ENCODE peak calls at places on chromosomes 16 and 17, in ten cellular contexts. X is HCT116, E is prostate gland, S is stomach, T is esophagus muscularis mucosa, N is K562, Z is transverse colon, W is H1, C is breast epithelium, D is vagina. R is an unnamed sample.

GRCh38 chr17:17568772-17569195 is 22.7 kb downstream of the PEMT start:
- DNase-seq in X (peak), E (peak), S (peak), T (no peak), N (peak), Z (peak), W (peak), C (peak), D (no peak), R (peak)

GRCh38 chr17:45705123-45706009 is 78.8 kb upstream of the CRHR1 start:
- DNase-seq in X (peak), E (peak), S (no peak), T (no peak), N (peak), Z (no peak), W (no peak), C (no peak), D (no peak), R (no peak)

GRCh38 chr16:55370762-55371482 is 46.9 kb downstream of the IRX6 start:
- DNase-seq in X (no peak), E (peak), S (peak), T (no peak), N (no peak), Z (peak), W (peak), C (peak), D (no peak), R (peak)

GRCh38 chr17:50290074-50290702 is 15.9 kb downstream of the TMEM92 start:
- DNase-seq in X (peak), E (peak), S (peak), T (peak), N (no peak), Z (peak), W (no peak), C (peak), D (peak), R (no peak)

GRCh38 chr17:30514895-30515596 is 37.8 kb downstream of the GOSR1 start:
- DNase-seq in X (no peak), E (no peak), S (no peak), T (no peak), N (no peak), Z (no peak), W (no peak), C (no peak), D (no peak), R (no peak)

GRCh38 chr16:86010680-86011141 is 111.7 kb downstream of the IRF8 start:
- DNase-seq in X (no peak), E (no peak), S (no peak), T (no peak), N (no peak), Z (no peak), W (no peak), C (no peak), D (no peak), R (no peak)

GRCh38 chr16:85412911-85413520 is 200.1 kb upstream of the GSE1 start:
- DNase-seq in X (no peak), E (no peak), S (no peak), T (no peak), N (no peak), Z (no peak), W (peak), C (no peak), D (no peak), R (peak)

GRCh38 chr16:912684-913613 is 57.8 kb downstream of the LMF1 start:
- DNase-seq in X (no peak), E (no peak), S (peak), T (no peak), N (no peak), Z (no peak), W (no peak), C (no peak), D (no peak), R (no peak)

GRCh38 chr16:81723098-81723723 is 55.9 kb upstream of the PLCG2 start:
- DNase-seq in X (peak), E (peak), S (no peak), T (no peak), N (peak), Z (no peak), W (no peak), C (no peak), D (peak), R (peak)

GRCh38 chr16:27724491-27724878 is 174.5 kb downstream of the KATNIP start:
- DNase-seq in X (no peak), E (peak), S (peak), T (no peak), N (no peak), Z (no peak), W (no peak), C (no peak), D (no peak), R (no peak)

GRCh38 chr16:57472665-57473060 is 10.2 kb downstream of the POLR2C start:
- DNase-seq in X (no peak), E (no peak), S (no peak), T (no peak), N (no peak), Z (no peak), W (peak), C (peak), D (no peak), R (peak)

GRCh38 chr16:9090101-9090959 is 1.1 kb upstream of the HAPSTR1 start:
- DNase-seq in X (no peak), E (peak), S (peak), T (no peak), N (peak), Z (peak), W (peak), C (peak), D (peak), R (peak)

GRCh38 chr17:15123593-15124590 is 141.2 kb downstream of the PMP22 start:
- DNase-seq in X (no peak), E (no peak), S (no peak), T (no peak), N (no peak), Z (no peak), W (no peak), C (no peak), D (no peak), R (no peak)

GRCh38 chr16:83393196-83393981 is 414.4 kb upstream of the HSBP1 start:
- DNase-seq in X (no peak), E (peak), S (no peak), T (no peak), N (peak), Z (no peak), W (no peak), C (no peak), D (no peak), R (no peak)

GRCh38 chr16:17266606-17267313 is 204.0 kb downstream of the XYLT1 start:
- DNase-seq in X (no peak), E (no peak), S (peak), T (no peak), N (no peak), Z (peak), W (no peak), C (no peak), D (no peak), R (no peak)

GRCh38 chr16:49800876-49801275 is 55.0 kb downstream of the ZNF423 start:
- DNase-seq in X (no peak), E (no peak), S (no peak), T (no peak), N (no peak), Z (no peak), W (no peak), C (no peak), D (no peak), R (no peak)

GRCh38 chr17:54180919-54181318 is 358.2 kb downstream of the KIF2B start:
- DNase-seq in X (no peak), E (no peak), S (no peak), T (no peak), N (no peak), Z (no peak), W (no peak), C (no peak), D (no peak), R (no peak)

GRCh38 chr16:86925067-86925791 is 346.9 kb downstream of the FOXL1 start:
- DNase-seq in X (no peak), E (no peak), S (no peak), T (no peak), N (no peak), Z (no peak), W (no peak), C (no peak), D (no peak), R (no peak)

GRCh38 chr16:68737046-68737729 is at the start of gene CDH1:
- DNase-seq in X (peak), E (peak), S (peak), T (no peak), N (no peak), Z (peak), W (peak), C (peak), D (no peak), R (peak)

GRCh38 chr17:4934173-4934979 is 2.3 kb downstream of the GP1BA start:
- DNase-seq in X (no peak), E (no peak), S (peak), T (no peak), N (peak), Z (peak), W (no peak), C (peak), D (no peak), R (no peak)

GRCh38 chr17:3645310-3645709 is 8.8 kb downstream of the CTNS start:
- DNase-seq in X (no peak), E (no peak), S (no peak), T (no peak), N (no peak), Z (no peak), W (no peak), C (no peak), D (no peak), R (no peak)

GRCh38 chr17:181213-182163 is at the start of gene DOC2B:
- DNase-seq in X (peak), E (peak), S (peak), T (no peak), N (no peak), Z (peak), W (peak), C (no peak), D (no peak), R (peak)

GRCh38 chr16:66695935-66696668 is 441 bp downstream of the CMTM4 start:
- DNase-seq in X (no peak), E (peak), S (peak), T (no peak), N (peak), Z (peak), W (peak), C (peak), D (no peak), R (peak)
- TF ChIP-seq POLR2A in X (no peak), E (no peak), S (no peak), T (no peak), N (no peak), Z (peak), W (peak), C (no peak), D (no peak), R (no peak)

GRCh38 chr16:88783391-88784073 is 1.5 kb downstream of the PIEZO1 start:
- DNase-seq in X (no peak), E (peak), S (peak), T (no peak), N (no peak), Z (no peak), W (no peak), C (no peak), D (no peak), R (peak)

GRCh38 chr16:88784074-88784855 is 755 bp downstream of the PIEZO1 start:
- DNase-seq in X (no peak), E (peak), S (peak), T (no peak), N (peak), Z (peak), W (peak), C (peak), D (no peak), R (peak)

GRCh38 chr16:88784856-88785105 is 239 bp downstream of the PIEZO1 start:
- DNase-seq in X (no peak), E (no peak), S (no peak), T (no peak), N (no peak), Z (no peak), W (no peak), C (no peak), D (no peak), R (no peak)

GRCh38 chr16:88787579-88788314 is 2.7 kb upstream of the PIEZO1 start:
- DNase-seq in X (no peak), E (no peak), S (no peak), T (no peak), N (no peak), Z (no peak), W (no peak), C (no peak), D (no peak), R (no peak)

DNA sequence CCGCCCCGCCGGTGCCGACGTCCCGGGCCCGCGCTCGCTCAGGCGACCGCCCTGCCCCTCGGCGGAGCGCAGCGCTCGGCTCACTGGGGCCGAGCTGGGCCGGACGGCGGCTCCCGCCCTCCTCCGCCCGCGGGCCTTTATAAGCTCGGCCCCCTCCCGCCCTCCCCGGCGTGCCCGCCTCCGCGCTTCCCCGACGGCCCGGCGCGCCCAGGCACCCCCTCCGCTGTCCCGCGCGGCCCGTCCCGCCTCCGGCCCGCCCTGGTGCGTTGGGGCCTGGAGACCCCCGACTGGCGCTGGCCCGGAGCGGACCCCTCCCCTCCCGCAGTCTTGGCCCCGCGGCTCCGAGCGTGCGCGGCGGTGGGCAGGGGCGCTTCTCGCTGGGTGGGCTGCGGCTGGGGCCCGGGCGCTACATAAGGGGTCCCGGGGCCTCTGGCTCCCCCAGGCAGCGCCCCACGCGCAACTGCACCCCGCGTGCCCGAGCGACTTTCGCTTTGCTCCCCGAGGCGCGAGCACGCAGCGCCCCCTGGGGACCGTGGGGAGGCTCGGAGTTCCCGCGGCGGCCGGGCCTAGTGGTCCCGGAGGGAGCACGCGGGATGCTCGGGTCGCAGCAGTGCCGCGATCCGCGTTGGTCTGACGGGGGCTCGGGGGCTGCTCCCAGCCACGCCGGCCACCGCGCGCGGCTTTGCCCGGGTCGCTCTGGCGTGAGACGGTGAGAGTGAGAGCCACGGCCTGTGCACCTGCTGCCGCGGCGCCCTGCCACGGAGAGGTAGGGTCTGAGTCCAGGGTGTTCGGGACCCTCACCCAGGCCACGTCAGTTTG is at the start of gene PIEZO1:
- DNase-seq in X (no peak), E (peak), S (peak), T (no peak), N (peak), Z (peak), W (no peak), C (peak), D (no peak), R (peak)
- TF ChIP-seq POLR2AphosphoS5 in X (peak), E (peak), S (peak), T (peak), N (peak), Z (peak), W (no peak), C (peak), D (no peak), R (peak)

DNA sequence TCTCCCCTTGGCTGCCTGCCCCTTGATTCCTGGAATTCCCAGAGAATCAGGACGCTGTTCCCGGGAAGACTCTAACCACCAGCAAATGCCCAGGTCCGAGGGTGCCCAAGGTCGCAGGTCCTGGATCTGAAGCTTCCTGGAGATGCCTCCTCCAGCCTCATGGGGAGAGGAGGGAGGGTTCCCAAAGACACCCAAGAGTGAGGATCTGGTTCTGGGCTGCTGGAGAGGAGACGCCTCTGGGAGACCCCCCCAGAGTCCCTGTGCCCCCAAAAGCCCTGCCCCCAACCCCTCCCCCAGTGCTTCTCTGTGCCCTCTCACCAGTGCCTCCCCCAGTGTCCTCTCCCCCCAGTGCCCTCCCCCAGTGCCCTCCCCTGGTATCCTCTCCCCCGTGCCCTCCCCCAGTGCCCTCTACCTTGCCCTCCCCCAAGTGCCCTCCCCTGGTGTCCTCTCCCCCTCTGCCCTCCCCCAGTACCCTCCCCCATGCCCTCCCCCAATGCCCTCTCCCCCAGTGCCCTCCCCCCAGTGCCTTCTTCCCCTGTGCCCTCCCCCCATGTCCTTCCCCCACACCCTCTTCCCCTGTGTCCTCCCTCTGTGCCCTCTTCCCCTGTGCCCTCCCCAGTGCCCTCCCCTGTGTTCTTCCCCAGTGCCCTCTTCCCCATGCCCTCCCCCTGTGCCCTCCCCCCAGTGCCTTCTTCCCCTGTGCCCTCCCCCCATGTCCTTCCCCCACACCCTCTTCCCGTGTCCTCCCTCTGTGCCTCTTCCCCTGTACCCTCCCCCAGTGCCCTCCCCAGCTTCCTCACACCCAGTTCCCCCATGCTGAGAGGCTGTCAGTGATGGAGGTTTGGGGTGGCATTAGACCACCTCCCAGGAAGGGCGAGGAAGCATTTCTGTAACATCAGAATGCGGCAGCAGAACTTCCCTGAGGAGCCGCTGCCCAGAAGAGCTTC is 6.3 kb upstream of the SECTM1 start:
- DNase-seq in X (no peak), E (no peak), S (no peak), T (no peak), N (no peak), Z (no peak), W (no peak), C (no peak), D (no peak), R (peak)
- TF ChIP-seq CTCF in X (no peak), E (no peak), S (no peak), T (no peak), N (no peak), Z (no peak), W (no peak), C (no peak), D (no peak), R (no peak)

GRCh38 chr17:40218740-40219072 is 398 bp upstream of the WIPF2 start:
- DNase-seq in X (peak), E (peak), S (peak), T (no peak), N (peak), Z (peak), W (peak), C (no peak), D (peak), R (peak)

GRCh38 chr17:40224707-40225092 is 5.6 kb downstream of the WIPF2 start:
- DNase-seq in X (no peak), E (no peak), S (peak), T (no peak), N (no peak), Z (no peak), W (no peak), C (no peak), D (no peak), R (no peak)

GRCh38 chr17:40225151-40225550 is 6.0 kb downstream of the WIPF2 start:
- DNase-seq in X (no peak), E (no peak), S (no peak), T (no peak), N (no peak), Z (no peak), W (no peak), C (no peak), D (no peak), R (no peak)

GRCh38 chr17:40218006-40218739 is 931 bp upstream of the WIPF2 start:
- DNase-seq in X (no peak), E (no peak), S (no peak), T (no peak), N (no peak), Z (no peak), W (no peak), C (no peak), D (no peak), R (no peak)

DNA sequence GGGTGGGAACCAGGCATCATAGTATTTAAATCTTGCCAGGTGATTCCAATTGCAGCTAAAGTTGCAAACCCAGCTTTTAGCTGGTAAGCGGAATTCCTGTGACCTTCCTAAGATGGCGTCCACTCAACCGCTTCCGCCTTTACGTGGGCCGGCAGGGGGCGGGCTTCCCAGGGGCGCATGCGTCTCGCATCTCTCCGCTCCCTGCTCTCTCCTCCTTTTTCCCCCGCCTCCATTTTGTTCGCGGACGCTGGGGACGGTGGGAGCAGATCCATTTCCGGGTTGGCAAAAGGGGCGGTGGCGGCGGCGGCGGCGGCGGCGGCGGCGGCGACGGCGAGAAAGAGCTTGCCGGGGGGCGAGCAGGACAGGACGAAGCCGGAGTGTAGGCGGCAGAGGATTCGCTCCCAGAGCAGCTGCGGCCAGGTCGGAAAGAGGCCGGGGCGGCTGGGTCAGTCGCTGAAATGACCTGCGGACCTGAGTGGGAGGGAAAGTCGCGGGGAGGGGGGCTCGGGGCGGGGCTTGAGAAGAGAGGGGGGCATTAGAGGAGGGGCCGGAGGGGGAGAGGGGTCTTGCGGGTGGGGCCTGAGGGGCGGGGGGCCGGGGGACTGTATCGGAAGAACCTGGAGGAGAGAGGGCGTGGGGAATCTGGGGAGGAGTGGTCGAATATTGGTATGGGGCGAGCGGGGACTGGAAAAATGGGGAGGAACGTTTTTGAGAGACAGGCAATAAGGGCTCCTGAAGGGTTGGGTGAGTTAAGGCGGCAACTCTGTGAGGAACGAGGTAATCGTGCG is at the start of gene WIPF2:
- DNase-seq in X (peak), E (peak), S (peak), T (peak), N (peak), Z (peak), W (peak), C (peak), D (peak), R (peak)
- TF ChIP-seq POLR2A in X (no peak), E (peak), S (no peak), T (peak), N (peak), Z (peak), W (peak), C (no peak), D (no peak), R (no peak)

DNA sequence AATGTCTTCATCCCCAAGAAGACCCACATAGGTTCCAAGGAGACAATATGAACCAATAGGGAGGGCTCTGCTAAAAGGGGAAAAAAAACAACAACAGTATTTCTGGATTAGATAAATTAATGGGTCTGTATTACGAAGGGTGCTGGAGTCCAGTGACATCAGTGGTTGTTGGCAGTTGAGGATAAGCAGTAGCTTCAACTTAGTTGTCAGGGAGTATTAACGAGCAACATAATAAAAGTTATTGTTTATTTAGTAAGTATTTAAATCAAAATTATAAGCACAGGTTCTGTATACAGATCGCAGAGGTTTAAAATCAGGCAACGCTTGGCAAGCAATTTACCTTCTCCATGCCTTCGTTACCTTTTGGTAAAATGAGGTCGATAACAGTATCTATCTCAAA is 7.6 kb upstream of the CACNG4 start:
- DNase-seq in X (no peak), E (peak), S (no peak), T (no peak), N (no peak), Z (no peak), W (no peak), C (no peak), D (no peak), R (no peak)
- TF ChIP-seq POLR2AphosphoS5 in X (no peak), E (peak), S (no peak), T (no peak), N (no peak), Z (no peak), W (no peak), C (no peak), D (no peak), R (no peak)